ENCODE peak calls at places on chromosomes 5 and 9, in five cellular contexts. B, A, Z, I and E are unnamed samples.

GRCh38 chr9:91803143-91803940 is 146.7 kb downstream of the ROR2 start:
- DNase-seq in B (no peak), A (no peak), Z (no peak), I (no peak), E (no peak)

GRCh38 chr9:23375511-23375910 is 450.5 kb downstream of the ELAVL2 start:
- DNase-seq in B (no peak), A (peak; percentile 1), Z (no peak), I (no peak), E (no peak)

GRCh38 chr9:68416891-68417570 is 60.6 kb downstream of the PGM5 start:
- DNase-seq in B (peak; percentile 6), A (peak; percentile 32), Z (no peak), I (peak; percentile 14), E (peak; percentile 82)

GRCh38 chr9:123649909-123650308 is 280.0 kb downstream of the DENND1A start:
- DNase-seq in B (no peak), A (no peak), Z (no peak), I (no peak), E (no peak)

GRCh38 chr9:134434896-134435506 is 108.7 kb downstream of the RXRA start:
- DNase-seq in B (no peak), A (no peak), Z (peak; percentile 97), I (peak; percentile 88), E (no peak)

GRCh38 chr5:120609570-120609969 is 145.5 kb downstream of the PRR16 start:
- DNase-seq in B (no peak), A (no peak), Z (no peak), I (no peak), E (no peak)

GRCh38 chr9:16030513-16031185 is 477.8 kb downstream of the CCDC171 start:
- DNase-seq in B (no peak), A (peak; percentile 18), Z (no peak), I (peak; percentile 25), E (no peak)

GRCh38 chr5:125587631-125588030 is 835.6 kb upstream of the GRAMD2B start:
- DNase-seq in B (no peak), A (no peak), Z (no peak), I (no peak), E (no peak)

DNA sequence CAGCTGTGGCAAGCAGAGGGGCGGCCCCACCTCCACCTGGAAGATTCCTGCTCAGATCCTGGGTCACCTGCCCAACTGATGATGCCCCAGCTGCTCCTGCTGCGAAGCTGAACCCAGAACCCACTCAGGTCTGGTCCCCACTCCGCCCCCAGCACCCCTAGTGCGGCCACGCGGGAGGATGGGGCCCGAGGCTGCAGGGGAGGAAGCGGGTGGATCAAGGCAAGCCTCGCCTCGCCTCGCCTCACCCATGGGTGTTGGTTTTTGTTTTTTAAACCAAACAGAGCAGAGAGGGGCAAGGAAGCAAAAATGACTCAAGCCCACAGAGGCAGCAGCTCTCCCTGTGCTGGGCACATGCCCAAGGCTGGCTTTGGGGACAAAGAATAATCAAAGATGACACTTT is 23.2 kb downstream of the ABO start:
- DNase-seq in B (no peak), A (no peak), Z (peak; percentile 19), I (no peak), E (no peak)
- TF ChIP-seq REST in B (no peak), A (no peak), Z (no peak), I (no peak), E (no peak)

DNA sequence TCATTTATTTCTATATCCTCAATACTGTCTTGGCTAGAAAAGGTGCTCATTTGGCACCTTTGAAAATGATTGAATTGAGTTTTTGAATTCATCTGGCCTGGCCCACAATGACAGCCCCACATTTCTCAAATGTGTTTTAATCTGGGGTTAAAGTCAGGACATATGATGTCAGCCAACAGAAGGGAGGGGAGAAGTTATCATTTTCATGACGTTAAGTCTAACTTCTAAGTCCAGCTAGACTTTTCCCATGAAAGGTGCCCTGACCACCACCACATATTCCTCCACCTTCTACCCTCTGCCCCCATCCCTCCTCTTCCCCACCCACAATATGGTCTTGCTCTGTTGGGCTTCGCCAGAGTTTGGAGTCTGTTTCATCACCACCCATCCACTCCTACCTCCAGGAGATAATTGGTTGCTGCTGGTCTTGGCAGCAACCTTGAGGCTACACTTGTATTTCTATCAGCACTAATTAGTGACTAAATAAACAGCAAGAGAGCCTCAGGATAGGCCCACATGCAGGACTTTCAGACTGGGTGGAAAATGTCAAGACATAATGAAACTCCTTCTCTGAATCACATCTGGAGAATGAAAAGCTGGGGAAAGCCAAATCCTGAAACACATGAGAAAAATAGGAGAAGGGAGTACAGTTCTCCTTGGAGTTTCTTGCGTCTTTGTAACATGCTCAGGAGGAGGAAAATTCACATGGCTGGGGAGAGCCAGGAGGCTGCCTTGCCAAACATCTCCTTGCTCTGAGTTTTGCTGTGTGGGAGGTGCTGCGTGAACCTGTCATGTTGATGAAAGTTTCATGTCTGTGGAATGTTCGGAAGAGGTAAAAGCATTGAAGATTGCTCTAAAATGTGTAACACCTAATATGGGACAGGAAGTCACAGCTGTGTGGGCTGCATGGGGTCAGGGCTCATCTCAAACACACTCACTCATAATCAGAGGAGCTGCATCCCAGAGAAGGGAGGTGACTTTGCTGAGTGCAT is 544.7 kb upstream of the KLF4 start:
- DNase-seq in B (no peak), A (no peak), Z (no peak), I (no peak), E (no peak)
- TF ChIP-seq REST in B (no peak), A (no peak), Z (no peak), I (no peak), E (no peak)

GRCh38 chr9:20623021-20623747 is 885 bp upstream of the MLLT3 start:
- DNase-seq in B (no peak), A (no peak), Z (no peak), I (no peak), E (peak; percentile 43)
- TF ChIP-seq REST in B (no peak), A (no peak), Z (no peak), I (no peak), E (no peak)

DNA sequence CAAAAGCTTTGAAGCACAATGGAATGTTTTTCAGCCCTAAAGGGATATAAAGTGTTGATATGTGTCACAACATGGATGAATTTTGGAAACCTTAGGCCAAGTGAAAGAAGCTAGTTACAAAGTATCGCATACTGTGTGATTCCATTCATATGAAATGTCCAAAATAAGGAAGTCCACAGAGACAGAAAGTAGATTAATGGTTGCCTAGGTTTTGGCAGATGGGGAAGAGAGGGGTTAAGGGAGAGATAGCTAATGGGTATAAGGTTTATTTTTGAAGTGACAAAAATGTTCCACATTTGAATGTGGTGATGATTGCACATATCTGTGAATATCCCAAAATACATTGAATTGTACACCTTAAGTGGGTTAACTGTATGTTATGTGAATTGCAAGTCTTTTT is 57.5 kb upstream of the MCCC2 start:
- DNase-seq in B (no peak), A (no peak), Z (no peak), I (no peak), E (no peak)
- TF ChIP-seq REST in B (no peak), A (no peak), Z (no peak), I (no peak), E (no peak)